ENCODE peak calls at places on chromosomes 16 and 17, in five cellular contexts. One of them, this sample, is unnamed.

GRCh38 chr17:82836823-82837357 is 2.9 kb downstream of the ZNF750 start:
- DNase-seq in nephron progenitor cell: no peak
- DNase-seq in sciatic nerve: no peak
- DNase-seq in RWPE1: no peak
- DNase-seq in H54: no peak
- DNase-seq in this sample: no peak

GRCh38 chr16:55282441-55282840 is 41.6 kb upstream of the IRX6 start:
- DNase-seq in nephron progenitor cell: no peak
- DNase-seq in sciatic nerve: no peak
- DNase-seq in RWPE1: no peak
- DNase-seq in H54: no peak
- DNase-seq in this sample: no peak

GRCh38 chr16:21989141-21989540 is 11.8 kb downstream of the PDZD9 start:
- DNase-seq in nephron progenitor cell: no peak
- DNase-seq in sciatic nerve: no peak
- DNase-seq in RWPE1: no peak
- DNase-seq in H54: no peak
- DNase-seq in this sample: no peak

GRCh38 chr16:77869997-77870813 is 81.8 kb downstream of the VAT1L start:
- DNase-seq in nephron progenitor cell: no peak
- DNase-seq in sciatic nerve: no peak
- DNase-seq in RWPE1: no peak
- DNase-seq in H54: no peak
- DNase-seq in this sample: no peak

GRCh38 chr16:4623593-4623992 is 1.0 kb upstream of the MGRN1 start:
- DNase-seq in nephron progenitor cell: no peak
- DNase-seq in sciatic nerve: no peak
- DNase-seq in RWPE1: no peak
- DNase-seq in H54: no peak
- DNase-seq in this sample: no peak

GRCh38 chr17:8223356-8224063 is 13.1 kb upstream of the AURKB start:
- DNase-seq in nephron progenitor cell: peak; percentile 72
- DNase-seq in sciatic nerve: peak; percentile 84
- DNase-seq in RWPE1: peak; percentile 15
- DNase-seq in H54: no peak
- DNase-seq in this sample: peak; percentile 26

GRCh38 chr17:45019177-45019711 is 32.2 kb downstream of the DCAKD start:
- DNase-seq in nephron progenitor cell: peak; percentile 57
- DNase-seq in sciatic nerve: peak; percentile 68
- DNase-seq in RWPE1: peak; percentile 59
- DNase-seq in H54: peak; percentile 91
- DNase-seq in this sample: peak; percentile 17

GRCh38 chr17:29292071-29292991 is 1.6 kb downstream of the NUFIP2 start:
- DNase-seq in nephron progenitor cell: peak; percentile 63
- DNase-seq in sciatic nerve: peak; percentile 84
- DNase-seq in RWPE1: peak; percentile 47
- DNase-seq in H54: peak; percentile 52
- DNase-seq in this sample: peak; percentile 32

GRCh38 chr17:83065660-83066542 is 13.5 kb upstream of the METRNL start:
- DNase-seq in nephron progenitor cell: no peak
- DNase-seq in sciatic nerve: peak; percentile 57
- DNase-seq in RWPE1: no peak
- DNase-seq in H54: no peak
- DNase-seq in this sample: no peak

GRCh38 chr17:9987779-9988585 is 82.9 kb upstream of the RCVRN start:
- DNase-seq in nephron progenitor cell: peak; percentile 55
- DNase-seq in sciatic nerve: no peak
- DNase-seq in RWPE1: peak; percentile 42
- DNase-seq in H54: peak; percentile 55
- DNase-seq in this sample: no peak

GRCh38 chr17:77178586-77178985 is 37.8 kb downstream of the SEC14L1 start:
- DNase-seq in nephron progenitor cell: no peak
- DNase-seq in sciatic nerve: no peak
- DNase-seq in RWPE1: no peak
- DNase-seq in H54: no peak
- DNase-seq in this sample: no peak

GRCh38 chr16:52633230-52633629 is 86.3 kb upstream of the TOX3 start:
- DNase-seq in nephron progenitor cell: no peak
- DNase-seq in sciatic nerve: no peak
- DNase-seq in RWPE1: no peak
- DNase-seq in H54: no peak
- DNase-seq in this sample: no peak

GRCh38 chr17:81251943-81252301 is 12.8 kb downstream of the NDUFAF8 start:
- DNase-seq in nephron progenitor cell: no peak
- DNase-seq in sciatic nerve: no peak
- DNase-seq in RWPE1: no peak
- DNase-seq in H54: no peak
- DNase-seq in this sample: no peak

GRCh38 chr17:35373984-35374765 is 754 bp upstream of the SLFN11 start:
- DNase-seq in nephron progenitor cell: peak; percentile 51
- DNase-seq in sciatic nerve: peak; percentile 80
- DNase-seq in RWPE1: peak; percentile 20
- DNase-seq in H54: peak; percentile 14
- DNase-seq in this sample: peak; percentile 31

GRCh38 chr17:51860934-51861561 is 297.5 kb downstream of the CA10 start:
- DNase-seq in nephron progenitor cell: peak; percentile 69
- DNase-seq in sciatic nerve: no peak
- DNase-seq in RWPE1: no peak
- DNase-seq in H54: peak; percentile 43
- DNase-seq in this sample: no peak

GRCh38 chr17:2243953-2244352 is 59.6 kb downstream of the SMG6 start:
- DNase-seq in nephron progenitor cell: no peak
- DNase-seq in sciatic nerve: no peak
- DNase-seq in RWPE1: no peak
- DNase-seq in H54: no peak
- DNase-seq in this sample: no peak

This sample was measured in activated T-helper 9 cell treated with anti-CD3 and anti-CD28 coated beads, Interleukin-2, amount 50 U/mL, for 16 hours.